ENCODE peak calls at places on chromosomes 12 and 14, in six cellular contexts. One of them, this sample, is unnamed.

GRCh38 chr14:30966415-30967363 is 58.8 kb upstream of the AP4S1 start:
- DNase-seq in dermis blood vessel endothelial cell: no peak
- DNase-seq in cerebellum: no peak
- DNase-seq in OCI-LY7: no peak
- DNase-seq in astrocyte of the cerebellum: no peak
- DNase-seq in mucosa of descending colon: no peak
- DNase-seq in this sample: no peak

GRCh38 chr12:83462419-83462818 is 775.7 kb downstream of the TMTC2 start:
- DNase-seq in astrocyte of the cerebellum: no peak
- DNase-seq in dermis blood vessel endothelial cell: no peak
- DNase-seq in mucosa of descending colon: no peak
- DNase-seq in OCI-LY7: no peak
- DNase-seq in cerebellum: no peak
- DNase-seq in this sample: no peak

GRCh38 chr14:102293784-102294183 is 11.2 kb downstream of the MOK start:
- DNase-seq in astrocyte of the cerebellum: peak; percentile 37
- DNase-seq in OCI-LY7: no peak
- DNase-seq in mucosa of descending colon: no peak
- DNase-seq in dermis blood vessel endothelial cell: peak; percentile 30
- DNase-seq in cerebellum: no peak
- DNase-seq in this sample: no peak

GRCh38 chr14:101962503-101962874 is 1.9 kb upstream of the DYNC1H1 start:
- DNase-seq in dermis blood vessel endothelial cell: peak; percentile 68
- DNase-seq in mucosa of descending colon: no peak
- DNase-seq in OCI-LY7: no peak
- DNase-seq in cerebellum: no peak
- DNase-seq in astrocyte of the cerebellum: peak; percentile 72
- DNase-seq in this sample: peak; percentile 76

GRCh38 chr14:89141862-89142261 is 275.2 kb downstream of the FOXN3 start:
- DNase-seq in OCI-LY7: no peak
- DNase-seq in cerebellum: no peak
- DNase-seq in mucosa of descending colon: no peak
- DNase-seq in dermis blood vessel endothelial cell: no peak
- DNase-seq in astrocyte of the cerebellum: no peak
- DNase-seq in this sample: no peak

GRCh38 chr14:68261092-68261842 is 441.7 kb downstream of the RAD51B start:
- DNase-seq in dermis blood vessel endothelial cell: peak; percentile 47
- DNase-seq in cerebellum: no peak
- DNase-seq in OCI-LY7: no peak
- DNase-seq in mucosa of descending colon: no peak
- DNase-seq in astrocyte of the cerebellum: no peak
- DNase-seq in this sample: no peak

GRCh38 chr12:18297883-18298282 is 36.6 kb downstream of the PIK3C2G start:
- DNase-seq in dermis blood vessel endothelial cell: no peak
- DNase-seq in astrocyte of the cerebellum: no peak
- DNase-seq in cerebellum: no peak
- DNase-seq in mucosa of descending colon: no peak
- DNase-seq in OCI-LY7: no peak
- DNase-seq in this sample: no peak

GRCh38 chr12:39905152-39905551 is 200.7 kb downstream of the SLC2A13 start:
- DNase-seq in OCI-LY7: no peak
- DNase-seq in mucosa of descending colon: peak; percentile 37
- DNase-seq in astrocyte of the cerebellum: peak; percentile 1
- DNase-seq in dermis blood vessel endothelial cell: no peak
- DNase-seq in cerebellum: peak; percentile 14
- DNase-seq in this sample: peak; percentile 68

GRCh38 chr14:64234877-64235651 is 59.1 kb downstream of the ESR2 start:
- DNase-seq in astrocyte of the cerebellum: peak; percentile 67
- DNase-seq in OCI-LY7: peak; percentile 79
- DNase-seq in dermis blood vessel endothelial cell: peak; percentile 39
- DNase-seq in cerebellum: peak; percentile 39
- DNase-seq in mucosa of descending colon: no peak
- DNase-seq in this sample: no peak

GRCh38 chr12:6158749-6159148 is 34.3 kb upstream of the VWF start:
- DNase-seq in astrocyte of the cerebellum: no peak
- DNase-seq in dermis blood vessel endothelial cell: no peak
- DNase-seq in cerebellum: no peak
- DNase-seq in mucosa of descending colon: no peak
- DNase-seq in OCI-LY7: no peak
- DNase-seq in this sample: no peak

GRCh38 chr14:25095784-25096390 is 45.9 kb upstream of the STXBP6 start:
- DNase-seq in cerebellum: no peak
- DNase-seq in OCI-LY7: no peak
- DNase-seq in mucosa of descending colon: peak; percentile 50
- DNase-seq in astrocyte of the cerebellum: no peak
- DNase-seq in dermis blood vessel endothelial cell: no peak
- DNase-seq in this sample: no peak

GRCh38 chr12:29427964-29428363 is 47.0 kb upstream of the ERGIC2 start:
- DNase-seq in OCI-LY7: peak; percentile 65
- DNase-seq in mucosa of descending colon: no peak
- DNase-seq in cerebellum: no peak
- DNase-seq in astrocyte of the cerebellum: no peak
- DNase-seq in dermis blood vessel endothelial cell: no peak
- DNase-seq in this sample: no peak

GRCh38 chr14:76322594-76323220 is 53.2 kb upstream of the ESRRB start:
- DNase-seq in astrocyte of the cerebellum: no peak
- DNase-seq in OCI-LY7: no peak
- DNase-seq in mucosa of descending colon: no peak
- DNase-seq in cerebellum: no peak
- DNase-seq in dermis blood vessel endothelial cell: no peak
- DNase-seq in this sample: no peak

GRCh38 chr14:94395900-94396574 is 7.6 kb upstream of the SERPINA1 start:
- DNase-seq in dermis blood vessel endothelial cell: no peak
- DNase-seq in cerebellum: no peak
- DNase-seq in mucosa of descending colon: no peak
- DNase-seq in OCI-LY7: no peak
- DNase-seq in astrocyte of the cerebellum: no peak
- DNase-seq in this sample: no peak

This sample was measured in NCI-H446 treated with DMSO at 0.1 percent for 48 hours.